ENCODE peak calls at places on chromosome 12, in five cellular contexts. S, Q, R, P and Z are unnamed samples. For H3K4me1, H3K9me3 and H3K27me3, the result is how much of the 10 kb centered on the place peaks cover.

GRCh38 chr12:14260011-14260993 is 105.2 kb upstream of the ATF7IP start:
- DNase-seq in S (peak), R (peak), P (peak), Q (no peak), Z (peak)

GRCh38 chr12:93622485-93622884 is 50.0 kb downstream of the SOCS2 start:
- DNase-seq in Q (no peak), P (no peak), S (no peak), R (peak), Z (no peak)

GRCh38 chr12:113482334-113482733 is 10.7 kb upstream of the LHX5 start:
- DNase-seq in P (no peak), Q (no peak), S (no peak), R (no peak), Z (no peak)

GRCh38 chr12:76020281-76020680 is 11.3 kb downstream of the PHLDA1 start:
- DNase-seq in R (no peak), Q (peak), P (no peak), S (no peak), Z (no peak)

GRCh38 chr12:111314949-111315539 is 53.9 kb downstream of the PHETA1 start:
- DNase-seq in R (peak), Q (no peak), P (no peak), S (no peak), Z (no peak)

GRCh38 chr12:79689041-79689476 is 1.7 kb downstream of the PAWR start:
- DNase-seq in P (no peak), Q (no peak), R (no peak), S (no peak), Z (no peak)

GRCh38 chr12:53990311-53991076 is 5.5 kb downstream of the HOXC10 start:
- DNase-seq in R (no peak), S (no peak), P (no peak), Q (no peak), Z (no peak)

GRCh38 chr12:96427269-96427729 is 27.1 kb upstream of the CDK17 start:
- DNase-seq in P (peak), S (no peak), R (peak), Q (no peak), Z (peak)

GRCh38 chr12:129535351-129535750 is 368.5 kb downstream of the TMEM132D start:
- DNase-seq in P (no peak), Q (no peak), S (no peak), R (no peak), Z (no peak)

GRCh38 chr12:107597695-107598410 is 87.7 kb upstream of the PWP1 start:
- DNase-seq in R (no peak), P (no peak), Q (no peak), S (no peak), Z (no peak)

GRCh38 chr12:95533985-95534384 is 17.3 kb downstream of the USP44 start:
- DNase-seq in S (no peak), Q (no peak), P (no peak), R (no peak), Z (no peak)

GRCh38 chr12:110039085-110039807 is 9.1 kb downstream of the C12orf76 start:
- DNase-seq in R (peak), S (no peak), P (peak), Q (no peak), Z (no peak)

GRCh38 chr12:44217146-44217883 is 381.4 kb downstream of the TMEM117 start:
- DNase-seq in S (no peak), Q (no peak), P (no peak), R (no peak), Z (no peak)

GRCh38 chr12:77687346-77687745 is 143.3 kb upstream of the NAV3 start:
- DNase-seq in Q (no peak), S (no peak), R (no peak), P (no peak), Z (no peak)

GRCh38 chr12:24054411-24054810 is 104.9 kb upstream of the SOX5 start:
- DNase-seq in R (peak), S (no peak), P (no peak), Q (no peak), Z (no peak)

GRCh38 chr12:3542156-3542555 is 51.2 kb downstream of the PRMT8 start:
- DNase-seq in Q (no peak), R (no peak), P (no peak), S (no peak), Z (no peak)

GRCh38 chr12:85413266-85413665 is 133.2 kb downstream of the ALX1 start:
- DNase-seq in R (no peak), P (no peak), S (no peak), Q (no peak), Z (no peak)

GRCh38 chr12:64806593-64806992 is 17.9 kb upstream of the TBC1D30 start:
- DNase-seq in S (no peak), P (no peak), Q (no peak), R (peak), Z (no peak)

GRCh38 chr12:52867636-52868035 is 18.8 kb upstream of the KRT78 start:
- DNase-seq in S (peak), Q (no peak), P (peak), R (peak), Z (peak)

GRCh38 chr12:24780969-24781368 is 167.9 kb downstream of the BCAT1 start:
- DNase-seq in Q (no peak), R (no peak), P (no peak), S (no peak), Z (no peak)

GRCh38 chr12:56243731-56244181 is 13.9 kb downstream of the SLC39A5 start:
- DNase-seq in P (no peak), S (no peak), R (no peak), Q (no peak), Z (no peak)

GRCh38 chr12:101642115-101643067 is 47.6 kb downstream of the MYBPC1 start:
- DNase-seq in S (peak), R (peak), Q (no peak), P (peak), Z (no peak)

GRCh38 chr12:20212036-20212435 is 156.3 kb upstream of the PDE3A start:
- DNase-seq in R (peak), Q (no peak), P (no peak), S (no peak), Z (no peak)

DNA sequence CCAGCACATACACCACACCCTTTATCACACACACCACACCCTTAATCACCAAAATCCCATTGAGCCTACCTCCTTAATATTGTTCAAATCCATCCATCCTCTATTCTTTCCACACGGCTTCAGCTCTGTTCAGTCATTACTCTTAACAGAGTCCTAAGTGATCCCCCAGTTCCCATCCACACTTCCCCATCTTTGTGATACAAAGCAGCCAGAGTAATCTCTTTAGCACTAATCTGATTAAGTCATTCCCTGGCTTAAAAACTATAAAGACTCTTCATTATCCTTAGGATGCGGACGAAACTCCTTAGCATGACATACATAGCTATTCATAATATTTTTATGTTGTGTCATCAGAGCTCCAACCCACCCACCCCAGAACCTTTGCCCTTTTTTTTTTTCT is 14.7 kb upstream of the MFAP5 start:
- DNase-seq in P (no peak), Q (no peak), R (no peak), S (no peak), Z (no peak)
- H3K4me1 ChIP-seq in P (under half), Q (under half), R (under half), S (under half), Z (under half)

GRCh38 chr12:57998251-57998650 is 56.9 kb downstream of the ATP23 start:
- DNase-seq in Q (no peak), R (no peak), S (peak), P (no peak), Z (no peak)
- H3K9me3 ChIP-seq in Q (under half), R (under half), S (under half), P (under half), Z (half or more)

GRCh38 chr12:132614029-132614428 is 3.6 kb upstream of the LRCOL1 start:
- DNase-seq in S (peak), Q (no peak), P (no peak), R (no peak), Z (no peak)

GRCh38 chr12:132617135-132617701 is 1.4 kb upstream of the P2RX2 start:
- DNase-seq in R (no peak), S (no peak), P (no peak), Q (no peak), Z (no peak)

GRCh38 chr12:132617822-132618682 is 524 bp upstream of the P2RX2 start:
- DNase-seq in Q (no peak), P (no peak), S (peak), R (no peak), Z (no peak)

GRCh38 chr12:132614861-132615578 is 3.6 kb upstream of the P2RX2 start:
- DNase-seq in S (peak), Q (peak), P (peak), R (peak), Z (peak)

DNA sequence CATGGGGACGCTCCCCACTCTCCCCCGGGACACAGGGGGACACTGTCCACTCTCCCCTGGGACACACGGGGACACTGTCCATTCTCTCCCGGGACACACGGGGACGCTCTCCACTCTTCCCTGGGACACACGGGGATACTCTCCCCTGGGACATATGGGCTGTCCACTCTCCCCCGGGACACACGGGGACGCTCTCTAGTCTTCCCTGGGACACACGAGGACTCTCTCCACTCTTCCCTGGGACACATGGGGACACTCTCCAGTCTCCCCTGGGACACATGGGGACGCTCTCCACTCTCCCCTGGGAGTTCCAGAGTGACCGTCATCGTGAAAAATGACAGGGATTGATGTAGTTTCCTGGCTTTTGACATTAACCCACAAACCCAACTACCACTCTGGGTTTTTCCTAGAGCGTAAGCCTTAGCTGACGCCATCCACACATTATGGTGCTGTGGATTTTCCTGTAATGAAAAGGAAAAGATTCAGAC is 3.0 kb upstream of the P2RX2 start:
- DNase-seq in Q (no peak), P (no peak), R (no peak), S (peak), Z (no peak)
- H3K27me3 ChIP-seq in Q (under half), P (under half), R (under half), S (under half), Z (half or more)

GRCh38 chr12:12465522-12465921 is 97.1 kb downstream of the DUSP16 start:
- DNase-seq in S (no peak), R (no peak), P (no peak), Q (no peak), Z (no peak)

GRCh38 chr12:12461281-12461922 is 101.3 kb downstream of the DUSP16 start:
- DNase-seq in Q (no peak), R (no peak), S (no peak), P (no peak), Z (no peak)

GRCh38 chr12:12466157-12466556 is 96.5 kb downstream of the DUSP16 start:
- DNase-seq in Q (peak), S (no peak), P (no peak), R (no peak), Z (no peak)

GRCh38 chr12:12456637-12457036 is 99.8 kb downstream of the BORCS5 start:
- DNase-seq in S (no peak), P (no peak), R (peak), Q (no peak), Z (no peak)

DNA sequence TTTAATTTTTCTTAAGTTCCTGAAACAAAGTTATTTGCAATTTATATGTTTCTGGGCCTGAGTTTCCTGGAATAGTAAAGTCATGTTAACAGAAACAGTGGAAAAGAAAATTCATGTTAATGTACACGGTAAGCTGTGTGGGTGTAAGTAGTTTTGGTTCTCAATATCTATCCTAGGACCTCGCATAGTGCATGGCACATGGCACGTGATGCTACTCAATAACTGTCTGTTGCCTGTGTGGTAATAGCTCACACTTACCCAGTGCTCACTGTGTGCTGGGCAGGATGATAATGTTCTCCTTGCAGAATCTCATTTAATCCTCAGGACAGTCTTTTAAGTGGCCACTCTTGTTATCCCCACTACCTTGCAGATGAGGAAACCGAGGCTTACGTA is 100.7 kb downstream of the DUSP16 start:
- DNase-seq in R (no peak), S (no peak), Q (no peak), P (no peak), Z (no peak)
- H3K4me1 ChIP-seq in R (under half), S (under half), Q (half or more), P (under half), Z (under half)

GRCh38 chr12:31855427-31855826 is 103.8 kb upstream of the RESF1 start:
- DNase-seq in R (no peak), Q (no peak), P (no peak), S (no peak), Z (no peak)

GRCh38 chr12:31853977-31854376 is 105.2 kb upstream of the RESF1 start:
- DNase-seq in S (no peak), Q (no peak), P (no peak), R (no peak), Z (no peak)

GRCh38 chr12:31849090-31849687 is 110.0 kb upstream of the RESF1 start:
- DNase-seq in S (no peak), R (no peak), Q (no peak), P (no peak), Z (no peak)

GRCh38 chr12:31850268-31850667 is 108.9 kb upstream of the RESF1 start:
- DNase-seq in R (peak), P (no peak), S (no peak), Q (no peak), Z (no peak)

GRCh38 chr12:31853520-31853919 is 105.7 kb upstream of the RESF1 start:
- DNase-seq in R (no peak), Q (no peak), P (no peak), S (no peak), Z (no peak)
- H3K9me3 ChIP-seq in R (under half), Q (under half), P (under half), S (under half), Z (under half)

GRCh38 chr12:117097159-117097558 is 2.1 kb downstream of the TESC start:
- DNase-seq in R (no peak), Q (no peak), P (no peak), S (peak), Z (no peak)
- H3K27me3 ChIP-seq in R (under half), Q (under half), P (under half), S (under half), Z (under half)